ENCODE peak calls at places on chromosomes 3 and 15, in five cellular contexts. One of them, this sample, is unnamed.

GRCh38 chr15:90004671-90005070 is 3.5 kb downstream of the ZNF710 start:
- DNase-seq in transverse colon: peak; percentile 46
- DNase-seq in mesothelial cell of epicardium: no peak
- DNase-seq in lower leg skin: peak; percentile 87
- DNase-seq in tibial artery: no peak
- DNase-seq in this sample: no peak

GRCh38 chr15:93917181-93917580 is 314.2 kb upstream of the MCTP2 start:
- DNase-seq in transverse colon: no peak
- DNase-seq in mesothelial cell of epicardium: no peak
- DNase-seq in lower leg skin: no peak
- DNase-seq in tibial artery: no peak
- DNase-seq in this sample: no peak

GRCh38 chr3:170517251-170517945 is 68.5 kb downstream of the SLC7A14 start:
- DNase-seq in transverse colon: no peak
- DNase-seq in mesothelial cell of epicardium: no peak
- DNase-seq in lower leg skin: no peak
- DNase-seq in tibial artery: no peak
- DNase-seq in this sample: no peak

GRCh38 chr15:63234479-63234878 is 42.9 kb upstream of the APH1B start:
- DNase-seq in transverse colon: peak; percentile 49
- DNase-seq in mesothelial cell of epicardium: no peak
- DNase-seq in lower leg skin: no peak
- DNase-seq in tibial artery: peak; percentile 78
- DNase-seq in this sample: no peak

GRCh38 chr3:11465744-11466611 is 177.7 kb downstream of the VGLL4 start:
- DNase-seq in transverse colon: no peak
- DNase-seq in mesothelial cell of epicardium: no peak
- DNase-seq in lower leg skin: no peak
- DNase-seq in tibial artery: peak; percentile 83
- DNase-seq in this sample: no peak

GRCh38 chr3:65342084-65342683 is 654.4 kb upstream of the ADAMTS9 start:
- DNase-seq in transverse colon: peak; percentile 61
- DNase-seq in mesothelial cell of epicardium: peak; percentile 58
- DNase-seq in lower leg skin: no peak
- DNase-seq in tibial artery: no peak
- DNase-seq in this sample: peak; percentile 21

GRCh38 chr15:93144477-93145270 is 55.7 kb upstream of the RGMA start:
- DNase-seq in transverse colon: no peak
- DNase-seq in mesothelial cell of epicardium: no peak
- DNase-seq in lower leg skin: no peak
- DNase-seq in tibial artery: no peak
- DNase-seq in this sample: no peak

GRCh38 chr3:28268989-28269388 is 27.6 kb downstream of the CMC1 start:
- DNase-seq in transverse colon: no peak
- DNase-seq in mesothelial cell of epicardium: no peak
- DNase-seq in lower leg skin: no peak
- DNase-seq in tibial artery: no peak
- DNase-seq in this sample: no peak

GRCh38 chr3:26624209-26624775 is 1.7 kb downstream of the LRRC3B start:
- DNase-seq in transverse colon: no peak
- DNase-seq in mesothelial cell of epicardium: no peak
- DNase-seq in lower leg skin: no peak
- DNase-seq in tibial artery: no peak
- DNase-seq in this sample: peak; percentile 80

GRCh38 chr3:105349988-105350387 is 16.7 kb upstream of the ALCAM start:
- DNase-seq in transverse colon: no peak
- DNase-seq in mesothelial cell of epicardium: no peak
- DNase-seq in lower leg skin: no peak
- DNase-seq in tibial artery: no peak
- DNase-seq in this sample: no peak

GRCh38 chr15:99507732-99508571 is 57.8 kb upstream of the MEF2A start:
- DNase-seq in transverse colon: no peak
- DNase-seq in mesothelial cell of epicardium: no peak
- DNase-seq in lower leg skin: no peak
- DNase-seq in tibial artery: peak; percentile 77
- DNase-seq in this sample: no peak

GRCh38 chr15:60407406-60407805 is 9.6 kb upstream of the ANXA2 start:
- DNase-seq in transverse colon: no peak
- DNase-seq in mesothelial cell of epicardium: no peak
- DNase-seq in lower leg skin: no peak
- DNase-seq in tibial artery: no peak
- DNase-seq in this sample: no peak

GRCh38 chr15:83278191-83278590 is 6.3 kb downstream of the BNC1 start:
- DNase-seq in transverse colon: no peak
- DNase-seq in mesothelial cell of epicardium: no peak
- DNase-seq in lower leg skin: no peak
- DNase-seq in tibial artery: no peak
- DNase-seq in this sample: no peak

GRCh38 chr3:123813876-123814275 is 70.3 kb downstream of the MYLK start:
- DNase-seq in transverse colon: no peak
- DNase-seq in mesothelial cell of epicardium: no peak
- DNase-seq in lower leg skin: no peak
- DNase-seq in tibial artery: peak; percentile 71
- DNase-seq in this sample: no peak

DNA sequence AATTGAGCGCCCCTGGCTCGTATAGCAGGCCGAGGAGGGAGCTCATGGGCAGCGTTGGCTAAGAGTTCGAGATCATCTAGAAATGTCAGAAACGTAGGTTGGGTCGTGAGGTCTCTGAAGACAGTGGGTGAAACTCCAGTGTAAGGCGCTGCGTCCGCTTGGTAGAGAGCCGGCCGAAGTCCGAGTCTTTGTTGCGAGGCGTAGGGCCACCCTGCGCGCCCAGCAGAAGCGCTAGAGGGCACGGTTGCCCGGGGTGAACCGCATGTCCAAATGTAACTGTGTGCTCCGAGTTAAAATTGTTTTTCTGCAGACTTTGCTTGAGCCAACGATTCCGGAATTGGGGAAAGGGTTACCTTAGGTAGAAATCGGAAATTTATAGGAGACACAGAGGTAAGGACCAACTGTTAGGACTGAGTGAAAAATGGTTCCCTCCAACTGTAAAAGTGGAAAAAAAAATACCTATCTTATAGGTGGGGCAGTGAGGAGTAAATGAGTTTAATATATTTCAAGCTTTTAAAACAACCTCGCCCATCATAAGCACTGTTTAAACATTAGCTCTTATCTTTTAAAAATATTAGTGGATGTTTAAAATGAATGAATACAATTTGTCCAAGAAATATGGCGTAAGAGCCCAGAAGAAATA is 993 bp upstream of the SIAH2 start:
- DNase-seq in transverse colon: peak; percentile 81
- DNase-seq in mesothelial cell of epicardium: peak; percentile 50
- DNase-seq in lower leg skin: peak; percentile 92
- DNase-seq in tibial artery: peak; percentile 88
- DNase-seq in this sample: peak; percentile 72
- TF ChIP-seq CTCF in transverse colon: peak; percentile 56
- TF ChIP-seq CTCF in mesothelial cell of epicardium: no peak
- TF ChIP-seq CTCF in lower leg skin: no peak
- TF ChIP-seq CTCF in tibial artery: peak; percentile 62
- TF ChIP-seq CTCF in this sample: peak; percentile 59

DNA sequence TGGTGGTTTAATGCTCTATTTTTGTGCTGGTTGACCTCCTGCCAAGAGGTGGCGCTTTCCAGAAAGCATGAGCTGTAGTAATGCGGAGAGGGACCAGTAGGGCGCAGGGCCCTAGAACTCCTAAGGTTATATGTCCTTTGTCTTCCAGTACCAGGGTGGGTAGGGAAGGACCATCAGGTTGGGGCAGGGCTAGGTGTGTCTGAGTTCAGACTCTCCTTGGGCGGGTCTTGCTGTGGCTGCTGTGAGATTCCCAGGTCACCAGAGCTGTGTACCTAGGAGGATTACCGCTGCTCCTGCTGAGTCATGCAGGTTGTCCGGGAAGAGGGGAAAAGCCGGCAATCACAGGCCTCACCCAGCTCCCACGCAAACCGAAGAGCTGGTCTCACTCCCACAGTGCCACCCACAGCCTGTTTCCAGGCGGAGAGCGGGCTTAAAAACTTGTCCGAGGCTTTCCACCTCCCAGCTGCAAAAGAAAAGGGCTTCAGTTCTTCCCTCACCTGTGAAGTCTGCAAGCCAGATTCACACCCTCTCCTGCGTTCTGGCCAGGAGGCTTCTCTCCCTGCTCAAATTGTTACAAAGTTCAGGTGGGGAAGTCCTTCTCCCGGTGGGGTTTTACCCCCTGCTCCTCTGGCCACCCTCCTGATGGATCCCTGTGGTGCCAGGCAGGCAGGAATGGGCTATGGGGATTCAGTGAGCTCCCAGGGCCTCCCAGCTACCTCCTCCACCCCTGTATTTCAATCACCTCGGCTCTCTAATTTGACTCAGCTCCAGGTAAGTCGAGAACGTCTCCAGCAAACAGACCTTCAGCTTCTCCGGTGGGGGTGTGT is 37.7 kb upstream of the BCHE start:
- DNase-seq in transverse colon: no peak
- DNase-seq in mesothelial cell of epicardium: no peak
- DNase-seq in lower leg skin: no peak
- DNase-seq in tibial artery: no peak
- DNase-seq in this sample: no peak
- TF ChIP-seq CTCF in transverse colon: no peak
- TF ChIP-seq CTCF in mesothelial cell of epicardium: no peak
- TF ChIP-seq CTCF in lower leg skin: no peak
- TF ChIP-seq CTCF in tibial artery: no peak
- TF ChIP-seq CTCF in this sample: no peak

GRCh38 chr15:35911052-35911780 is 365.3 kb upstream of the DPH6 start:
- DNase-seq in transverse colon: no peak
- DNase-seq in mesothelial cell of epicardium: no peak
- DNase-seq in lower leg skin: no peak
- DNase-seq in tibial artery: no peak
- DNase-seq in this sample: no peak

GRCh38 chr15:35914573-35914972 is 368.6 kb upstream of the DPH6 start:
- DNase-seq in transverse colon: no peak
- DNase-seq in mesothelial cell of epicardium: no peak
- DNase-seq in lower leg skin: no peak
- DNase-seq in tibial artery: no peak
- DNase-seq in this sample: no peak

GRCh38 chr15:35909414-35909813 is 363.4 kb upstream of the DPH6 start:
- DNase-seq in transverse colon: no peak
- DNase-seq in mesothelial cell of epicardium: no peak
- DNase-seq in lower leg skin: no peak
- DNase-seq in tibial artery: no peak
- DNase-seq in this sample: no peak

GRCh38 chr15:35910227-35910626 is 364.3 kb upstream of the DPH6 start:
- DNase-seq in transverse colon: no peak
- DNase-seq in mesothelial cell of epicardium: no peak
- DNase-seq in lower leg skin: no peak
- DNase-seq in tibial artery: no peak
- DNase-seq in this sample: no peak

GRCh38 chr15:35912196-35912595 is 366.2 kb upstream of the DPH6 start:
- DNase-seq in transverse colon: no peak
- DNase-seq in mesothelial cell of epicardium: no peak
- DNase-seq in lower leg skin: no peak
- DNase-seq in tibial artery: no peak
- DNase-seq in this sample: no peak
- TF ChIP-seq CTCF in transverse colon: no peak
- TF ChIP-seq CTCF in mesothelial cell of epicardium: no peak
- TF ChIP-seq CTCF in lower leg skin: no peak
- TF ChIP-seq CTCF in tibial artery: no peak
- TF ChIP-seq CTCF in this sample: peak; percentile 43

GRCh38 chr3:16204751-16205150 is 30.3 kb downstream of the GALNT15 start:
- DNase-seq in transverse colon: no peak
- DNase-seq in mesothelial cell of epicardium: no peak
- DNase-seq in lower leg skin: no peak
- DNase-seq in tibial artery: no peak
- DNase-seq in this sample: no peak
- TF ChIP-seq CTCF in transverse colon: no peak
- TF ChIP-seq CTCF in mesothelial cell of epicardium: no peak
- TF ChIP-seq CTCF in lower leg skin: no peak
- TF ChIP-seq CTCF in tibial artery: no peak
- TF ChIP-seq CTCF in this sample: no peak

GRCh38 chr15:100671858-100672543 is 69.6 kb downstream of the ASB7 start:
- DNase-seq in transverse colon: no peak
- DNase-seq in mesothelial cell of epicardium: no peak
- DNase-seq in lower leg skin: peak; percentile 69
- DNase-seq in tibial artery: peak; percentile 48
- DNase-seq in this sample: no peak
- TF ChIP-seq CTCF in transverse colon: peak; percentile 25
- TF ChIP-seq CTCF in mesothelial cell of epicardium: peak; percentile 24
- TF ChIP-seq CTCF in lower leg skin: no peak
- TF ChIP-seq CTCF in tibial artery: peak; percentile 19
- TF ChIP-seq CTCF in this sample: peak; percentile 33

DNA sequence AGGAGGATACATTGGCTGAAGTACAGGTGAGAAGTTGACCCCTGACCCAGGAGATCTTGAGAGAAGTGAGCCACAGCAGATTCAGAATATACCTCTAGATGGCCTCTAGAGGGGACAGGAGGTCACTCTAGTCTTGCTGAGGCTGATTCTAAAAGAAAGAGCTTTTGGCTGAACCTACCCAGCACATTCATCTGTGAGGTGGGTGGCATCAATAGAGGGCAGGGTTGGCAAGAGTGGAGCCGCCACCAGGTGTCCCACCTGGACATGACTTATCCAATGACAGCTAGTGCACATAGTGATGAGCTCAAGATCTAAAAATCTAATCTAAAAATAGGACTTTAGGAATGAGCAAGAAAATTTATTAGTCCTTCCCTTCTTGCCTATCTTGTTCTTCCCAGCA is 51.6 kb downstream of the CYP19A1 start:
- DNase-seq in transverse colon: no peak
- DNase-seq in mesothelial cell of epicardium: no peak
- DNase-seq in lower leg skin: no peak
- DNase-seq in tibial artery: no peak
- DNase-seq in this sample: no peak
- TF ChIP-seq CTCF in transverse colon: no peak
- TF ChIP-seq CTCF in mesothelial cell of epicardium: no peak
- TF ChIP-seq CTCF in lower leg skin: no peak
- TF ChIP-seq CTCF in tibial artery: no peak
- TF ChIP-seq CTCF in this sample: peak; percentile 23

DNA sequence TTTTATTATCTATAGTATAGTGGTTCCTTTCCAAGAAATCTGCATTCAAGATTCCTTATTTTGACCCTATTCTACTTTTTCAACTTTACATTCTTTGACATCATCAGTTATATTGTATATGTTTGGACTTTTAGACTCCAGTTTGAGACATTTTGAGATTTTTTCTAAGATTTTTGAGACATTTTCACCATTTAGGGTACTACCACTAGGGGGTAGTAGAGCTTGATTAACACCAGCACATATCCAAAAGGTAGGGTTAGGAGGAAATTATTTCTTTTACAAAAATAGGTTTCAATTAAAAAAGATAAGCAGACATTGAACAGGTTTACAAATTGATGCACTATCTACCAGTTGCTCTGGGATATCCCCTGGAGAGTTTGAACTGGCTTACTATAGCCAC is 262.5 kb downstream of the SCAPER start:
- DNase-seq in transverse colon: no peak
- DNase-seq in mesothelial cell of epicardium: no peak
- DNase-seq in lower leg skin: no peak
- DNase-seq in tibial artery: no peak
- DNase-seq in this sample: no peak
- TF ChIP-seq CTCF in transverse colon: no peak
- TF ChIP-seq CTCF in mesothelial cell of epicardium: peak; percentile 42
- TF ChIP-seq CTCF in lower leg skin: no peak
- TF ChIP-seq CTCF in tibial artery: peak; percentile 4
- TF ChIP-seq CTCF in this sample: no peak